ENCODE peak calls at places on chromosomes 16 and 17, in five cellular contexts. C is adrenal gland; B is activated gamma-delta T cell treated with Interleukin-2 at 50 U/mL for 16 hours; J is NCI-H510A; R is stimulated activated naive CD4-positive, alpha-beta T cell. K is an unnamed sample.
A peak's percentile ranks its signal among the peaks of the same experiment; 100 is the strongest.

GRCh38 chr16:77327717-77328116 is 107.1 kb downstream of the ADAMTS18 start:
- DNase-seq in B (no peak), C (no peak), J (no peak), R (no peak), K (no peak)

GRCh38 chr16:85387171-85387507 is 226.0 kb upstream of the GSE1 start:
- DNase-seq in B (no peak), C (peak; percentile 7), J (no peak), R (no peak), K (no peak)

GRCh38 chr17:28370035-28370743 is at the start of gene VTN:
- DNase-seq in R (no peak), C (peak; percentile 98), J (peak; percentile 25), B (no peak), K (no peak)

GRCh38 chr17:77887464-77888241 is 70.8 kb upstream of the TNRC6C start:
- DNase-seq in J (peak; percentile 82), R (peak; percentile 76), B (peak; percentile 75), C (peak; percentile 76), K (peak; percentile 40)

GRCh38 chr17:9824094-9824493 is 1.6 kb upstream of the GLP2R start:
- DNase-seq in B (no peak), C (no peak), J (no peak), R (no peak), K (no peak)

GRCh38 chr17:76034433-76035185 is 7.5 kb upstream of the EVPL start:
- DNase-seq in C (no peak), B (no peak), J (no peak), R (no peak), K (no peak)

GRCh38 chr17:79023180-79023705 is 726 bp upstream of the C1QTNF1 start:
- DNase-seq in C (no peak), J (no peak), B (no peak), R (no peak), K (no peak)

GRCh38 chr17:46983782-46984181 is 4.7 kb upstream of the RPRML start:
- DNase-seq in B (no peak), C (no peak), R (no peak), J (no peak), K (no peak)

GRCh38 chr17:6303664-6304063 is 131.3 kb downstream of the AIPL1 start:
- DNase-seq in B (no peak), R (no peak), C (peak; percentile 20), J (no peak), K (no peak)

GRCh38 chr16:51670527-51670926 is 519.5 kb upstream of the SALL1 start:
- DNase-seq in J (no peak), R (no peak), C (no peak), B (no peak), K (no peak)

GRCh38 chr17:4444782-4445473 is 11.2 kb downstream of the SPNS3 start:
- DNase-seq in B (no peak), J (no peak), C (peak; percentile 95), R (no peak), K (peak; percentile 10)

GRCh38 chr17:28925912-28926365 is 23.1 kb upstream of the DHRS13 start:
- DNase-seq in C (no peak), B (peak; percentile 49), J (no peak), R (peak; percentile 84), K (peak; percentile 80)

GRCh38 chr16:15494231-15494630 is 59.8 kb downstream of the BMERB1 start:
- DNase-seq in R (no peak), C (no peak), B (no peak), J (no peak), K (no peak)

GRCh38 chr17:78307887-78308633 is 51.8 kb downstream of the SOCS3 start:
- DNase-seq in B (no peak), J (no peak), C (peak; percentile 88), R (no peak), K (peak; percentile 33)

GRCh38 chr16:84925092-84925772 is 86.1 kb downstream of the ZDHHC7 start:
- DNase-seq in R (no peak), B (peak; percentile 68), J (no peak), C (peak; percentile 51), K (no peak)

K was measured in DMS79.